ENCODE peak calls at places on chromosomes 3 and 15, in nine cellular contexts. One of them, this sample, is unnamed. For H3K27me3, the result is how much of the 10 kb centered on the place peaks cover.

GRCh38 chr3:52091566-52092290 is 35.4 kb upstream of the DUSP7 start:
- DNase-seq in hepatocyte: no peak
- DNase-seq in tibial artery: peak
- DNase-seq in sigmoid colon: peak
- DNase-seq in heart right ventricle: no peak
- DNase-seq in esophagus muscularis mucosa: no peak
- DNase-seq in right lobe of liver: no peak
- DNase-seq in Panc1: no peak
- DNase-seq in lower lobe of right lung: peak
- DNase-seq in this sample: no peak

GRCh38 chr15:39587291-39587909 is 6.5 kb downstream of the THBS1 start:
- DNase-seq in hepatocyte: no peak
- DNase-seq in tibial artery: no peak
- DNase-seq in sigmoid colon: no peak
- DNase-seq in heart right ventricle: no peak
- DNase-seq in esophagus muscularis mucosa: no peak
- DNase-seq in right lobe of liver: no peak
- DNase-seq in Panc1: no peak
- DNase-seq in lower lobe of right lung: no peak
- DNase-seq in this sample: no peak

GRCh38 chr15:94582368-94582767 is 351.0 kb downstream of the MCTP2 start:
- DNase-seq in hepatocyte: peak
- DNase-seq in tibial artery: no peak
- DNase-seq in sigmoid colon: peak
- DNase-seq in heart right ventricle: no peak
- DNase-seq in esophagus muscularis mucosa: no peak
- DNase-seq in right lobe of liver: no peak
- DNase-seq in Panc1: peak
- DNase-seq in lower lobe of right lung: no peak
- DNase-seq in this sample: peak

GRCh38 chr15:40873625-40874561 is at the start of gene RHOV:
- DNase-seq in hepatocyte: peak
- DNase-seq in tibial artery: peak
- DNase-seq in sigmoid colon: peak
- DNase-seq in heart right ventricle: peak
- DNase-seq in esophagus muscularis mucosa: no peak
- DNase-seq in right lobe of liver: no peak
- DNase-seq in Panc1: no peak
- DNase-seq in lower lobe of right lung: peak
- DNase-seq in this sample: peak

GRCh38 chr3:44992555-44993470 is 16.8 kb downstream of the EXOSC7 start:
- DNase-seq in hepatocyte: peak
- DNase-seq in tibial artery: no peak
- DNase-seq in sigmoid colon: peak
- DNase-seq in heart right ventricle: no peak
- DNase-seq in esophagus muscularis mucosa: no peak
- DNase-seq in right lobe of liver: no peak
- DNase-seq in Panc1: no peak
- DNase-seq in lower lobe of right lung: peak
- DNase-seq in this sample: peak

GRCh38 chr3:109346099-109346498 is 8.8 kb upstream of the DPPA4 start:
- DNase-seq in hepatocyte: no peak
- DNase-seq in tibial artery: no peak
- DNase-seq in sigmoid colon: no peak
- DNase-seq in heart right ventricle: no peak
- DNase-seq in esophagus muscularis mucosa: no peak
- DNase-seq in right lobe of liver: no peak
- DNase-seq in Panc1: no peak
- DNase-seq in lower lobe of right lung: no peak
- DNase-seq in this sample: no peak

GRCh38 chr3:24273491-24273890 is 221.2 kb downstream of the THRB start:
- DNase-seq in hepatocyte: no peak
- DNase-seq in tibial artery: no peak
- DNase-seq in sigmoid colon: no peak
- DNase-seq in heart right ventricle: no peak
- DNase-seq in esophagus muscularis mucosa: no peak
- DNase-seq in right lobe of liver: peak
- DNase-seq in Panc1: no peak
- DNase-seq in lower lobe of right lung: no peak
- DNase-seq in this sample: no peak

GRCh38 chr3:29140706-29141105 is 140.2 kb upstream of the RBMS3 start:
- DNase-seq in hepatocyte: peak
- DNase-seq in tibial artery: no peak
- DNase-seq in sigmoid colon: no peak
- DNase-seq in heart right ventricle: no peak
- DNase-seq in esophagus muscularis mucosa: no peak
- DNase-seq in right lobe of liver: no peak
- DNase-seq in Panc1: no peak
- DNase-seq in lower lobe of right lung: no peak
- DNase-seq in this sample: no peak

GRCh38 chr3:141686477-141687280 is 51.4 kb upstream of the RNF7 start:
- DNase-seq in hepatocyte: no peak
- DNase-seq in tibial artery: peak
- DNase-seq in sigmoid colon: peak
- DNase-seq in heart right ventricle: peak
- DNase-seq in esophagus muscularis mucosa: no peak
- DNase-seq in right lobe of liver: peak
- DNase-seq in Panc1: peak
- DNase-seq in lower lobe of right lung: peak
- DNase-seq in this sample: peak

GRCh38 chr3:13420817-13421755 is 964 bp upstream of the NUP210 start:
- DNase-seq in hepatocyte: no peak
- DNase-seq in tibial artery: no peak
- DNase-seq in sigmoid colon: no peak
- DNase-seq in heart right ventricle: no peak
- DNase-seq in esophagus muscularis mucosa: no peak
- DNase-seq in right lobe of liver: no peak
- DNase-seq in Panc1: no peak
- DNase-seq in lower lobe of right lung: peak
- DNase-seq in this sample: no peak

GRCh38 chr3:140233702-140234101 is 298.7 kb downstream of the CLSTN2 start:
- DNase-seq in hepatocyte: no peak
- DNase-seq in tibial artery: no peak
- DNase-seq in sigmoid colon: no peak
- DNase-seq in heart right ventricle: no peak
- DNase-seq in esophagus muscularis mucosa: no peak
- DNase-seq in right lobe of liver: no peak
- DNase-seq in Panc1: no peak
- DNase-seq in lower lobe of right lung: no peak
- DNase-seq in this sample: no peak

GRCh38 chr3:98778852-98779379 is 15.8 kb downstream of the ST3GAL6 start:
- DNase-seq in hepatocyte: peak
- DNase-seq in tibial artery: no peak
- DNase-seq in sigmoid colon: no peak
- DNase-seq in heart right ventricle: no peak
- DNase-seq in esophagus muscularis mucosa: no peak
- DNase-seq in right lobe of liver: no peak
- DNase-seq in Panc1: no peak
- DNase-seq in lower lobe of right lung: no peak
- DNase-seq in this sample: no peak

GRCh38 chr3:160565442-160566403 is at the start of gene KPNA4:
- DNase-seq in hepatocyte: peak
- DNase-seq in tibial artery: peak
- DNase-seq in sigmoid colon: peak
- DNase-seq in heart right ventricle: peak
- DNase-seq in esophagus muscularis mucosa: peak
- DNase-seq in right lobe of liver: peak
- DNase-seq in Panc1: peak
- DNase-seq in lower lobe of right lung: peak
- DNase-seq in this sample: peak

GRCh38 chr15:84929795-84930371 is 45.4 kb downstream of the SLC28A1 start:
- DNase-seq in hepatocyte: peak
- DNase-seq in tibial artery: no peak
- DNase-seq in sigmoid colon: no peak
- DNase-seq in heart right ventricle: no peak
- DNase-seq in esophagus muscularis mucosa: no peak
- DNase-seq in right lobe of liver: no peak
- DNase-seq in Panc1: no peak
- DNase-seq in lower lobe of right lung: no peak
- DNase-seq in this sample: peak

GRCh38 chr15:85339976-85340665 is 40.3 kb upstream of the AKAP13 start:
- DNase-seq in hepatocyte: no peak
- DNase-seq in tibial artery: no peak
- DNase-seq in sigmoid colon: no peak
- DNase-seq in heart right ventricle: no peak
- DNase-seq in esophagus muscularis mucosa: no peak
- DNase-seq in right lobe of liver: no peak
- DNase-seq in Panc1: no peak
- DNase-seq in lower lobe of right lung: no peak
- DNase-seq in this sample: no peak

GRCh38 chr3:185283374-185283935 is 29.6 kb upstream of the EHHADH start:
- DNase-seq in hepatocyte: no peak
- DNase-seq in tibial artery: no peak
- DNase-seq in sigmoid colon: no peak
- DNase-seq in heart right ventricle: no peak
- DNase-seq in esophagus muscularis mucosa: no peak
- DNase-seq in right lobe of liver: no peak
- DNase-seq in Panc1: no peak
- DNase-seq in lower lobe of right lung: no peak
- DNase-seq in this sample: no peak

GRCh38 chr3:185282696-185283373 is 29.0 kb upstream of the EHHADH start:
- DNase-seq in hepatocyte: peak
- DNase-seq in tibial artery: peak
- DNase-seq in sigmoid colon: peak
- DNase-seq in heart right ventricle: peak
- DNase-seq in esophagus muscularis mucosa: peak
- DNase-seq in right lobe of liver: peak
- DNase-seq in Panc1: peak
- DNase-seq in lower lobe of right lung: peak
- DNase-seq in this sample: peak

GRCh38 chr3:185276415-185276814 is 22.6 kb upstream of the EHHADH start:
- DNase-seq in hepatocyte: no peak
- DNase-seq in tibial artery: no peak
- DNase-seq in sigmoid colon: no peak
- DNase-seq in heart right ventricle: no peak
- DNase-seq in esophagus muscularis mucosa: no peak
- DNase-seq in right lobe of liver: no peak
- DNase-seq in Panc1: no peak
- DNase-seq in lower lobe of right lung: no peak
- DNase-seq in this sample: no peak

GRCh38 chr3:185279582-185280138 is 25.8 kb upstream of the EHHADH start:
- DNase-seq in hepatocyte: no peak
- DNase-seq in tibial artery: no peak
- DNase-seq in sigmoid colon: no peak
- DNase-seq in heart right ventricle: no peak
- DNase-seq in esophagus muscularis mucosa: no peak
- DNase-seq in right lobe of liver: no peak
- DNase-seq in Panc1: no peak
- DNase-seq in lower lobe of right lung: no peak
- DNase-seq in this sample: peak

DNA sequence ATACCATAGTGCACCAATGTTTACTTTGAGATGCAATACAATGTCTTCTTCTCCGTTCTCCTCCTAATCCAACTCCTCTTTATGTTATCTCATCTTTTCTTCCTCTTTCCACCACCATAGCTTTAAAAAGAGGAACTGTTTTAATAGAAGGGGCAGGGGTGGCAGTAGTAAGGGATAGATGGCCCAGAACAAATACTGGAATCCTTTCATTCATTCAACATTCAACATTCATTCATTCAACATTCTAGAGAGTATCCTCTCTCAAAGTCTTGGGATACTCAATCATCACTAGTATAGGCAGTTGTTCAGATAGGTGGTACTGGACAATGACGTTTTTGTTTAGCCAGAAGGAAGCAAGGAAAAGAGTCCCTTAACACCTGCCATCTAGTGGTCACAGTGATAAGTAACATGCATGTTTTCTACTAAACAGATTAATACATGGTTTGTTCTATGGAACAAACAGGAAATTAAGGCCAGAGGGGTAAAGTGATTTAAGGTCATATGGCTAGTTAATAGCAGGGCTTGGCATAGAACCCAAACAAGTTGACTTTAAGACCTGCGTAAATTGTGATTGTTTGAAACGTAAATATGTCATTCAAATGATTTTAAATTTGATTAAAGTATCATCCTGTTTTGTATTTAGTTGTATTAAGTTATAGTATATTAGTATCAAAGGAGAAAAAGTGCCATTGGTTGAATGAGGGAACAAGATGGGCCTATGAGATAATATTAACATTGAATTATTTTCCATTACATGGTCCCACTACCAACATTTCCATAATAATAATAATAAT is 26.9 kb upstream of the EHHADH start:
- DNase-seq in hepatocyte: peak
- DNase-seq in tibial artery: no peak
- DNase-seq in sigmoid colon: no peak
- DNase-seq in heart right ventricle: no peak
- DNase-seq in esophagus muscularis mucosa: no peak
- DNase-seq in right lobe of liver: no peak
- DNase-seq in Panc1: peak
- DNase-seq in lower lobe of right lung: no peak
- DNase-seq in this sample: peak
- H3K4me3 ChIP-seq in hepatocyte: no peak
- H3K4me3 ChIP-seq in tibial artery: no peak
- H3K4me3 ChIP-seq in sigmoid colon: no peak
- H3K4me3 ChIP-seq in heart right ventricle: no peak
- H3K4me3 ChIP-seq in esophagus muscularis mucosa: no peak
- H3K4me3 ChIP-seq in right lobe of liver: no peak
- H3K4me3 ChIP-seq in Panc1: no peak
- H3K4me3 ChIP-seq in lower lobe of right lung: no peak
- H3K4me3 ChIP-seq in this sample: no peak

DNA sequence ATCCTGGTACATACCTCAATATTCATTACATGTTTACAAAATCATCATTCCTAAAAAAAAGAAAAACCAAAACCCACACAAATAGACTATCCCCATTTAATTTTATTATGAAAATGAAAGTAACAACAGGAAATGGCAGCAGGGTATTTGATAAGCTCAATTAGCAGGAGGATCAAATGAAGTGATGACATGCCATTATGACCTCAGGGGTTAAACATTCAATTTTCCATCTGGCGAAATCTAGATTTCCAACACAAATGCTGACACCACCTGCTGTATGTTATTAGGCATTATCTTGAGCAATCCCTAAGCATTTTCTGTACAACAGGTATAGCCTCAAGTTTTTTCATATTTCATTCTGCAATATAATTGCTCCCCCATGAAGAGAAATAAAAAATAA is 57.1 kb downstream of the SHQ1 start:
- DNase-seq in hepatocyte: no peak
- DNase-seq in tibial artery: no peak
- DNase-seq in sigmoid colon: no peak
- DNase-seq in heart right ventricle: no peak
- DNase-seq in esophagus muscularis mucosa: no peak
- DNase-seq in right lobe of liver: no peak
- DNase-seq in Panc1: no peak
- DNase-seq in lower lobe of right lung: no peak
- DNase-seq in this sample: no peak
- TF ChIP-seq CTCF in hepatocyte: no peak
- TF ChIP-seq CTCF in tibial artery: no peak
- TF ChIP-seq CTCF in sigmoid colon: no peak
- TF ChIP-seq CTCF in heart right ventricle: no peak
- TF ChIP-seq CTCF in esophagus muscularis mucosa: no peak
- TF ChIP-seq CTCF in right lobe of liver: no peak
- TF ChIP-seq CTCF in Panc1: no peak
- TF ChIP-seq CTCF in lower lobe of right lung: no peak
- TF ChIP-seq CTCF in this sample: no peak

GRCh38 chr15:93058128-93058527 is 30.9 kb downstream of the RGMA start:
- DNase-seq in hepatocyte: no peak
- DNase-seq in tibial artery: no peak
- DNase-seq in sigmoid colon: no peak
- DNase-seq in heart right ventricle: no peak
- DNase-seq in esophagus muscularis mucosa: no peak
- DNase-seq in right lobe of liver: no peak
- DNase-seq in Panc1: no peak
- DNase-seq in lower lobe of right lung: peak
- DNase-seq in this sample: no peak
- H3K27me3 ChIP-seq in hepatocyte: under half
- H3K27me3 ChIP-seq in tibial artery: under half
- H3K27me3 ChIP-seq in sigmoid colon: under half
- H3K27me3 ChIP-seq in heart right ventricle: under half
- H3K27me3 ChIP-seq in esophagus muscularis mucosa: under half
- H3K27me3 ChIP-seq in right lobe of liver: under half
- H3K27me3 ChIP-seq in Panc1: under half
- H3K27me3 ChIP-seq in lower lobe of right lung: under half
- H3K27me3 ChIP-seq in this sample: under half

GRCh38 chr15:29266052-29266572 is 3.5 kb downstream of the NSMCE3 start:
- DNase-seq in hepatocyte: no peak
- DNase-seq in tibial artery: no peak
- DNase-seq in sigmoid colon: no peak
- DNase-seq in heart right ventricle: no peak
- DNase-seq in esophagus muscularis mucosa: no peak
- DNase-seq in right lobe of liver: no peak
- DNase-seq in Panc1: no peak
- DNase-seq in lower lobe of right lung: no peak
- DNase-seq in this sample: no peak
- H3K4me3 ChIP-seq in hepatocyte: no peak
- H3K4me3 ChIP-seq in tibial artery: no peak
- H3K4me3 ChIP-seq in sigmoid colon: no peak
- H3K4me3 ChIP-seq in heart right ventricle: no peak
- H3K4me3 ChIP-seq in esophagus muscularis mucosa: no peak
- H3K4me3 ChIP-seq in right lobe of liver: no peak
- H3K4me3 ChIP-seq in Panc1: no peak
- H3K4me3 ChIP-seq in lower lobe of right lung: no peak
- H3K4me3 ChIP-seq in this sample: no peak

This sample was measured in BE2C.